ENCODE peak calls at places on chromosomes 13 and 19, in six cellular contexts. One of them, this sample, is unnamed.

GRCh38 chr13:36925603-36926002 is 5.6 kb upstream of the SMAD9 start:
- DNase-seq in CD8-positive, alpha-beta memory T cell: no peak
- DNase-seq in iPS-NIHi11: no peak
- DNase-seq in aorta: no peak
- DNase-seq in heart left ventricle: no peak
- DNase-seq in NCI-H2171: no peak
- DNase-seq in this sample: no peak

GRCh38 chr13:66974174-66974573 is 256.0 kb downstream of the PCDH9 start:
- DNase-seq in heart left ventricle: no peak
- DNase-seq in NCI-H2171: peak
- DNase-seq in aorta: no peak
- DNase-seq in CD8-positive, alpha-beta memory T cell: no peak
- DNase-seq in iPS-NIHi11: no peak
- DNase-seq in this sample: no peak

GRCh38 chr13:72246396-72246795 is 379.4 kb upstream of the DACH1 start:
- DNase-seq in NCI-H2171: no peak
- DNase-seq in aorta: no peak
- DNase-seq in CD8-positive, alpha-beta memory T cell: no peak
- DNase-seq in heart left ventricle: no peak
- DNase-seq in iPS-NIHi11: no peak
- DNase-seq in this sample: no peak

GRCh38 chr19:15300533-15301194 is 31.7 kb downstream of the BRD4 start:
- DNase-seq in CD8-positive, alpha-beta memory T cell: no peak
- DNase-seq in iPS-NIHi11: no peak
- DNase-seq in aorta: no peak
- DNase-seq in heart left ventricle: no peak
- DNase-seq in NCI-H2171: no peak
- DNase-seq in this sample: no peak

GRCh38 chr13:32911506-32911905 is 104.7 kb upstream of the KL start:
- DNase-seq in CD8-positive, alpha-beta memory T cell: no peak
- DNase-seq in aorta: no peak
- DNase-seq in iPS-NIHi11: peak
- DNase-seq in NCI-H2171: peak
- DNase-seq in heart left ventricle: no peak
- DNase-seq in this sample: no peak

GRCh38 chr13:30159446-30159839 is 147.9 kb downstream of the KATNAL1 start:
- DNase-seq in CD8-positive, alpha-beta memory T cell: peak
- DNase-seq in heart left ventricle: no peak
- DNase-seq in NCI-H2171: no peak
- DNase-seq in iPS-NIHi11: no peak
- DNase-seq in aorta: no peak
- DNase-seq in this sample: no peak

GRCh38 chr19:16301999-16302694 is 22.5 kb upstream of the KLF2 start:
- DNase-seq in heart left ventricle: no peak
- DNase-seq in NCI-H2171: no peak
- DNase-seq in CD8-positive, alpha-beta memory T cell: no peak
- DNase-seq in aorta: peak
- DNase-seq in iPS-NIHi11: no peak
- DNase-seq in this sample: no peak

GRCh38 chr19:56150358-56150757 is 9.3 kb downstream of the ZNF444 start:
- DNase-seq in NCI-H2171: no peak
- DNase-seq in iPS-NIHi11: no peak
- DNase-seq in CD8-positive, alpha-beta memory T cell: no peak
- DNase-seq in aorta: no peak
- DNase-seq in heart left ventricle: no peak
- DNase-seq in this sample: no peak

GRCh38 chr19:44904426-44904994 is 1.1 kb upstream of the APOE start:
- DNase-seq in NCI-H2171: no peak
- DNase-seq in aorta: no peak
- DNase-seq in heart left ventricle: no peak
- DNase-seq in iPS-NIHi11: no peak
- DNase-seq in CD8-positive, alpha-beta memory T cell: no peak
- DNase-seq in this sample: no peak

GRCh38 chr19:3955688-3956087 is 15.2 kb downstream of the DAPK3 start:
- DNase-seq in NCI-H2171: no peak
- DNase-seq in heart left ventricle: no peak
- DNase-seq in aorta: no peak
- DNase-seq in iPS-NIHi11: no peak
- DNase-seq in CD8-positive, alpha-beta memory T cell: no peak
- DNase-seq in this sample: no peak

GRCh38 chr19:50759886-50760285 is 10.4 kb upstream of the GPR32 start:
- DNase-seq in NCI-H2171: peak
- DNase-seq in heart left ventricle: no peak
- DNase-seq in aorta: no peak
- DNase-seq in CD8-positive, alpha-beta memory T cell: no peak
- DNase-seq in iPS-NIHi11: peak
- DNase-seq in this sample: no peak

GRCh38 chr13:46149272-46150133 is 32.5 kb downstream of the LCP1 start:
- DNase-seq in CD8-positive, alpha-beta memory T cell: no peak
- DNase-seq in aorta: no peak
- DNase-seq in heart left ventricle: no peak
- DNase-seq in iPS-NIHi11: no peak
- DNase-seq in NCI-H2171: no peak
- DNase-seq in this sample: no peak

GRCh38 chr13:102606537-102607309 is 9.9 kb downstream of the TPP2 start:
- DNase-seq in heart left ventricle: no peak
- DNase-seq in NCI-H2171: no peak
- DNase-seq in CD8-positive, alpha-beta memory T cell: no peak
- DNase-seq in iPS-NIHi11: no peak
- DNase-seq in aorta: no peak
- DNase-seq in this sample: no peak

GRCh38 chr13:26024558-26024957 is 27.3 kb downstream of the SHISA2 start:
- DNase-seq in aorta: no peak
- DNase-seq in NCI-H2171: no peak
- DNase-seq in iPS-NIHi11: no peak
- DNase-seq in heart left ventricle: no peak
- DNase-seq in CD8-positive, alpha-beta memory T cell: no peak
- DNase-seq in this sample: no peak

GRCh38 chr13:94886191-94886590 is 173.8 kb upstream of the SOX21 start:
- DNase-seq in aorta: no peak
- DNase-seq in heart left ventricle: no peak
- DNase-seq in CD8-positive, alpha-beta memory T cell: no peak
- DNase-seq in iPS-NIHi11: no peak
- DNase-seq in NCI-H2171: no peak
- DNase-seq in this sample: no peak

GRCh38 chr13:31242935-31243334 is 43.2 kb downstream of the B3GLCT start:
- DNase-seq in CD8-positive, alpha-beta memory T cell: no peak
- DNase-seq in iPS-NIHi11: no peak
- DNase-seq in heart left ventricle: no peak
- DNase-seq in NCI-H2171: no peak
- DNase-seq in aorta: no peak
- DNase-seq in this sample: no peak

GRCh38 chr13:41501281-41501680 is 43.9 kb downstream of the RGCC start:
- DNase-seq in iPS-NIHi11: no peak
- DNase-seq in CD8-positive, alpha-beta memory T cell: no peak
- DNase-seq in aorta: no peak
- DNase-seq in NCI-H2171: no peak
- DNase-seq in heart left ventricle: no peak
- DNase-seq in this sample: no peak

GRCh38 chr19:38856813-38857212 is 7.0 kb upstream of the HNRNPL start:
- DNase-seq in NCI-H2171: no peak
- DNase-seq in aorta: no peak
- DNase-seq in CD8-positive, alpha-beta memory T cell: no peak
- DNase-seq in iPS-NIHi11: no peak
- DNase-seq in heart left ventricle: no peak
- DNase-seq in this sample: no peak

GRCh38 chr13:100442095-100442832 is 146.3 kb downstream of the GGACT start:
- DNase-seq in aorta: no peak
- DNase-seq in CD8-positive, alpha-beta memory T cell: no peak
- DNase-seq in heart left ventricle: no peak
- DNase-seq in NCI-H2171: no peak
- DNase-seq in iPS-NIHi11: no peak
- DNase-seq in this sample: no peak

GRCh38 chr19:54473071-54473941 is at the start of gene CDC42EP5:
- DNase-seq in heart left ventricle: peak
- DNase-seq in iPS-NIHi11: peak
- DNase-seq in CD8-positive, alpha-beta memory T cell: no peak
- DNase-seq in aorta: peak
- DNase-seq in NCI-H2171: no peak
- DNase-seq in this sample: peak

GRCh38 chr13:40403509-40404241 is 262.8 kb downstream of the FOXO1 start:
- DNase-seq in CD8-positive, alpha-beta memory T cell: no peak
- DNase-seq in iPS-NIHi11: no peak
- DNase-seq in aorta: no peak
- DNase-seq in heart left ventricle: peak
- DNase-seq in NCI-H2171: no peak
- DNase-seq in this sample: no peak

GRCh38 chr19:6533000-6533328 is 2.1 kb downstream of the TNFSF9 start:
- DNase-seq in iPS-NIHi11: no peak
- DNase-seq in NCI-H2171: no peak
- DNase-seq in aorta: no peak
- DNase-seq in heart left ventricle: no peak
- DNase-seq in CD8-positive, alpha-beta memory T cell: no peak
- DNase-seq in this sample: no peak

GRCh38 chr13:100721885-100722512 is 47.4 kb upstream of the TMTC4 start:
- DNase-seq in NCI-H2171: no peak
- DNase-seq in iPS-NIHi11: peak
- DNase-seq in CD8-positive, alpha-beta memory T cell: peak
- DNase-seq in heart left ventricle: no peak
- DNase-seq in aorta: no peak
- DNase-seq in this sample: no peak

GRCh38 chr19:44824758-44825157 is 15.9 kb downstream of the BCAM start:
- DNase-seq in iPS-NIHi11: no peak
- DNase-seq in CD8-positive, alpha-beta memory T cell: no peak
- DNase-seq in aorta: no peak
- DNase-seq in NCI-H2171: no peak
- DNase-seq in heart left ventricle: no peak
- DNase-seq in this sample: no peak

GRCh38 chr13:26961890-26962615 is 201.5 kb upstream of the GPR12 start:
- DNase-seq in NCI-H2171: peak
- DNase-seq in heart left ventricle: no peak
- DNase-seq in iPS-NIHi11: no peak
- DNase-seq in CD8-positive, alpha-beta memory T cell: no peak
- DNase-seq in aorta: no peak
- DNase-seq in this sample: peak

GRCh38 chr13:49810825-49811526 is 18.5 kb upstream of the KPNA3 start:
- DNase-seq in aorta: no peak
- DNase-seq in NCI-H2171: no peak
- DNase-seq in heart left ventricle: peak
- DNase-seq in CD8-positive, alpha-beta memory T cell: no peak
- DNase-seq in iPS-NIHi11: no peak
- DNase-seq in this sample: no peak

GRCh38 chr13:30002577-30002976 is 152.2 kb upstream of the UBL3 start:
- DNase-seq in iPS-NIHi11: no peak
- DNase-seq in CD8-positive, alpha-beta memory T cell: no peak
- DNase-seq in aorta: no peak
- DNase-seq in NCI-H2171: no peak
- DNase-seq in heart left ventricle: no peak
- DNase-seq in this sample: no peak

GRCh38 chr13:109778102-109778542 is 8.3 kb downstream of the IRS2 start:
- DNase-seq in heart left ventricle: no peak
- DNase-seq in NCI-H2171: no peak
- DNase-seq in iPS-NIHi11: no peak
- DNase-seq in aorta: no peak
- DNase-seq in CD8-positive, alpha-beta memory T cell: no peak
- DNase-seq in this sample: no peak

GRCh38 chr19:2869618-2870017 is 2.5 kb downstream of the ZNF556 start:
- DNase-seq in aorta: no peak
- DNase-seq in NCI-H2171: no peak
- DNase-seq in iPS-NIHi11: no peak
- DNase-seq in CD8-positive, alpha-beta memory T cell: no peak
- DNase-seq in heart left ventricle: no peak
- DNase-seq in this sample: no peak

GRCh38 chr19:47435196-47435595 is 15.9 kb upstream of the MEIS3 start:
- DNase-seq in iPS-NIHi11: no peak
- DNase-seq in NCI-H2171: no peak
- DNase-seq in aorta: no peak
- DNase-seq in heart left ventricle: no peak
- DNase-seq in CD8-positive, alpha-beta memory T cell: no peak
- DNase-seq in this sample: peak

GRCh38 chr13:32195713-32196112 is 119.5 kb downstream of the ZAR1L start:
- DNase-seq in heart left ventricle: no peak
- DNase-seq in NCI-H2171: no peak
- DNase-seq in iPS-NIHi11: no peak
- DNase-seq in aorta: no peak
- DNase-seq in CD8-positive, alpha-beta memory T cell: no peak
- DNase-seq in this sample: no peak

GRCh38 chr13:51829236-51829899 is 15.6 kb downstream of the TMEM272 start:
- DNase-seq in NCI-H2171: peak
- DNase-seq in CD8-positive, alpha-beta memory T cell: no peak
- DNase-seq in heart left ventricle: no peak
- DNase-seq in aorta: no peak
- DNase-seq in iPS-NIHi11: no peak
- DNase-seq in this sample: no peak

GRCh38 chr13:46176756-46177155 is 5.2 kb downstream of the LCP1 start:
- DNase-seq in heart left ventricle: no peak
- DNase-seq in aorta: no peak
- DNase-seq in CD8-positive, alpha-beta memory T cell: no peak
- DNase-seq in iPS-NIHi11: no peak
- DNase-seq in NCI-H2171: no peak
- DNase-seq in this sample: no peak